ENCODE peak calls at places on chromosome 3, in nine cellular contexts. C, T, A, V, W, G, Z, N and Q are unnamed samples.

GRCh38 chr3:152879790-152880174 is 44.9 kb downstream of the P2RY1 start:
- DNase-seq in C (no peak), T (no peak), A (no peak), V (no peak), W (no peak), G (no peak), Z (no peak), N (no peak), Q (no peak)

GRCh38 chr3:196654691-196655090 is 15.2 kb downstream of the NRROS start:
- DNase-seq in C (no peak), T (no peak), A (no peak), V (no peak), W (peak), G (no peak), Z (no peak), N (no peak), Q (peak)

GRCh38 chr3:67461667-67462142 is 192.7 kb downstream of the SUCLG2 start:
- DNase-seq in C (no peak), T (no peak), A (no peak), V (peak), W (no peak), G (peak), Z (no peak), N (no peak), Q (no peak)

GRCh38 chr3:46163551-46163981 is 44.5 kb downstream of the CCR1 start:
- DNase-seq in C (no peak), T (no peak), A (no peak), V (no peak), W (peak), G (no peak), Z (no peak), N (no peak), Q (no peak)

GRCh38 chr3:8658326-8659212 is 14.0 kb upstream of the SSUH2 start:
- DNase-seq in C (no peak), T (no peak), A (peak), V (no peak), W (no peak), G (peak), Z (peak), N (no peak), Q (no peak)

GRCh38 chr3:71692139-71692538 is 33.1 kb downstream of the EIF4E3 start:
- DNase-seq in C (no peak), T (no peak), A (no peak), V (no peak), W (no peak), G (no peak), Z (no peak), N (no peak), Q (no peak)

GRCh38 chr3:23671901-23672589 is 133.7 kb upstream of the UBE2E1 start:
- DNase-seq in C (no peak), T (no peak), A (peak), V (peak), W (no peak), G (no peak), Z (no peak), N (peak), Q (no peak)

GRCh38 chr3:52281980-52282801 is 3.7 kb upstream of the WDR82 start:
- DNase-seq in C (no peak), T (no peak), A (no peak), V (peak), W (no peak), G (no peak), Z (no peak), N (no peak), Q (no peak)

GRCh38 chr3:13574798-13575451 is 26.0 kb downstream of the FBLN2 start:
- DNase-seq in C (no peak), T (no peak), A (no peak), V (peak), W (no peak), G (no peak), Z (no peak), N (peak), Q (no peak)

GRCh38 chr3:192802957-192803899 is 75.9 kb upstream of the FGF12 start:
- DNase-seq in C (no peak), T (peak), A (no peak), V (peak), W (no peak), G (no peak), Z (no peak), N (no peak), Q (peak)

GRCh38 chr3:193452338-193452737 is 73.8 kb upstream of the ATP13A5 start:
- DNase-seq in C (no peak), T (peak), A (no peak), V (no peak), W (no peak), G (no peak), Z (no peak), N (no peak), Q (no peak)

GRCh38 chr3:47874913-47875312 is 72.0 kb downstream of the DHX30 start:
- DNase-seq in C (no peak), T (no peak), A (no peak), V (no peak), W (peak), G (no peak), Z (no peak), N (no peak), Q (no peak)

GRCh38 chr3:57061556-57061955 is 1.1 kb downstream of the SPATA12 start:
- DNase-seq in C (no peak), T (no peak), A (no peak), V (no peak), W (peak), G (no peak), Z (no peak), N (no peak), Q (no peak)

DNA sequence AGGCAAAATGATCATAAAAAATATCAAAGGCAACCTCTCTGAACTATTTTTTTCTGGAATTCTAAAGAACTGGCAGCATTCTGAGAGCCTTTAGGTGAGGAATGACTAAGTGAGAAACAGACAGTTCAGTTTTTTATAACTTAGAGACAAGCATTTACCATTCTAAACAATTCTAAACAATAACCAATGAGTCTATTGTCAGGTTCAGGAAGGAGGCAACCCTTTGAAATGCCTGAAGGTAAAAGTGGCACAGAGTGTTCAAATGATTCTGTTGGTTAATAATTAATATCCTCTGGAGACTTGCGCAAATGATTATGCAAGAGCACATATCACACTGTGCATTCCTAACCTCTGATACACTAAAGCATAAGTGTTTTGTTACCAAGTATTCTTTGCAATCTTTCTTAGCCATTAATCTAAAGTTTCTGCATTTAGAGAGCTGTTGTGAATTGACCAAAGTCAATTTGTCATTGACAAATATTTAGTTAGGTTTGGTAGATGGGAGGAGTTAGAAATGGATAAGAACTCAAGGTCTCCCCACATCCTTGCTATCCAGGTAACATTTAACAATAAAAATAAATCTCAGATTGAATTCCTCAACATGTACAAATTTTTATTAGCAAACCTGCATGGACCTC is 9.2 kb upstream of the TGFBR2 start:
- DNase-seq in C (no peak), T (no peak), A (no peak), V (peak), W (peak), G (peak), Z (no peak), N (no peak), Q (peak)
- H3K4me3 ChIP-seq in C (no peak), T (no peak), A (no peak), V (no peak), W (no peak), G (no peak), Z (no peak), N (no peak), Q (no peak)

GRCh38 chr3:172407872-172408271 is 40.4 kb downstream of the GHSR start:
- DNase-seq in C (no peak), T (no peak), A (no peak), V (no peak), W (no peak), G (no peak), Z (no peak), N (no peak), Q (no peak)

GRCh38 chr3:172411478-172411947 is 36.7 kb downstream of the GHSR start:
- DNase-seq in C (no peak), T (no peak), A (no peak), V (no peak), W (no peak), G (no peak), Z (no peak), N (no peak), Q (no peak)

GRCh38 chr3:172405914-172406313 is 42.3 kb downstream of the GHSR start:
- DNase-seq in C (no peak), T (no peak), A (no peak), V (no peak), W (no peak), G (no peak), Z (no peak), N (no peak), Q (no peak)

GRCh38 chr3:172415323-172415722 is 32.9 kb downstream of the GHSR start:
- DNase-seq in C (no peak), T (no peak), A (no peak), V (peak), W (no peak), G (no peak), Z (no peak), N (no peak), Q (no peak)

DNA sequence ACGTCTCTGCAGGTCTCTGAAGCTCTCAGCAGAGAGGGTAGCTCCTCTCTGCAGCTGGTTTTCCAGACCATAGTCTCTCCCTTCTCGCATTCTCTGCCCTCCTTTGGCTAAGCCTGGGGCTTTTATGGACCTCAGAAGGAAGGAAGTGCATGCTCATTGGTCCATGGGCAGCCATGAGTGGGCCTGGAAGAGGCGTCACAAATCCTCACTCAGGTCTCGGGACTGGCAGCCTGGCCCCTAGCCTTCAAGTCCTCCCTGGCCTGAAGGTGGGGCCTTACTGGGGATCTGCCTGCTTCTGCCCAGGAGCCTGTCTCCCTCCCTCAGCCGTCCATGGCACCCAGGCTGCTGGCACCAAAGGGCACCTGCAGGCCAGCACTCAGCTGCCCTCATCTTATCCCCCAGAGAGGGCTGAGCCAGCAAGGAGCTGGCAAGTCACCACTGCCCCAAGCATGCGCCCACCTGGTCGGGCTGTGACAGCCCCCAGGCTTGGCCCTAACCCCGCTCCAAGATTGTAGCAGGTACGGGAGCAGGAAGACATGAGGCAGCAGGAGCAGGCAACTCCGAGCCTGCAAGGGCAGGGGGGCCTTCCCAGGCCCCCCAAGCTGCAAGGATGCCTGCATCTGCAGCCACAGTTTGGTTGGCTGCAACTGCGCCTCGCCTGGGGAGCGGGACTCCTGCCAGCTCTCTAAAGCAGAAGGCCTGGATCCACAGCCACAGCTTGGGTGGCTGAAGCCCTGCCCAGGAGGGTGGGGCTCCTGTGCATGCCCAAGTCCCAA is 37.4 kb downstream of the GHSR start:
- DNase-seq in C (no peak), T (no peak), A (no peak), V (no peak), W (no peak), G (no peak), Z (no peak), N (no peak), Q (no peak)
- H3K4me3 ChIP-seq in C (no peak), T (no peak), A (no peak), V (no peak), W (no peak), G (no peak), Z (no peak), N (no peak), Q (no peak)

GRCh38 chr3:122231781-122232180 is 48.3 kb downstream of the CASR start:
- DNase-seq in C (no peak), T (no peak), A (no peak), V (no peak), W (no peak), G (no peak), Z (no peak), N (no peak), Q (no peak)

GRCh38 chr3:122232485-122232884 is 49.0 kb downstream of the CASR start:
- DNase-seq in C (no peak), T (no peak), A (no peak), V (no peak), W (no peak), G (no peak), Z (no peak), N (no peak), Q (no peak)

GRCh38 chr3:122235147-122235546 is 51.7 kb downstream of the CASR start:
- DNase-seq in C (no peak), T (no peak), A (no peak), V (no peak), W (no peak), G (no peak), Z (peak), N (no peak), Q (no peak)

GRCh38 chr3:122234117-122234516 is 50.6 kb downstream of the CASR start:
- DNase-seq in C (no peak), T (no peak), A (no peak), V (no peak), W (no peak), G (no peak), Z (no peak), N (no peak), Q (no peak)

GRCh38 chr3:122233109-122233952 is 49.9 kb downstream of the CASR start:
- DNase-seq in C (peak), T (no peak), A (no peak), V (no peak), W (no peak), G (no peak), Z (peak), N (no peak), Q (no peak)
- H3K4me3 ChIP-seq in C (peak), T (no peak), A (no peak), V (no peak), W (no peak), G (no peak), Z (peak), N (no peak), Q (no peak)

GRCh38 chr3:78765671-78766485 is 1001.9 kb downstream of the ROBO1 start:
- DNase-seq in C (no peak), T (no peak), A (no peak), V (peak), W (no peak), G (no peak), Z (no peak), N (no peak), Q (no peak)
- H3K4me3 ChIP-seq in C (no peak), T (no peak), A (no peak), V (no peak), W (no peak), G (no peak), Z (no peak), N (no peak), Q (no peak)